ENCODE peak calls at places on chromosomes 11 and 22, in five cellular contexts. One of them, this sample, is unnamed.

GRCh38 chr11:2779981-2780849 is 80.4 kb upstream of the KCNQ1OT1 start:
- DNase-seq in K562: no peak
- DNase-seq in H1: no peak
- DNase-seq in suprapubic skin: peak
- DNase-seq in A549: no peak
- DNase-seq in this sample: peak

GRCh38 chr11:123054301-123055065 is 7.5 kb downstream of the HSPA8 start:
- DNase-seq in H1: no peak
- DNase-seq in A549: peak
- DNase-seq in K562: peak
- DNase-seq in suprapubic skin: no peak
- DNase-seq in this sample: no peak

GRCh38 chr11:126862664-126863247 is 137.8 kb downstream of the KIRREL3 start:
- DNase-seq in suprapubic skin: no peak
- DNase-seq in K562: no peak
- DNase-seq in A549: no peak
- DNase-seq in H1: peak
- DNase-seq in this sample: no peak

GRCh38 chr11:68066742-68067141 is 27.9 kb downstream of the TCIRG1 start:
- DNase-seq in H1: no peak
- DNase-seq in suprapubic skin: no peak
- DNase-seq in A549: no peak
- DNase-seq in K562: no peak
- DNase-seq in this sample: no peak

GRCh38 chr11:36326524-36327419 is 30.7 kb downstream of the PRR5L start:
- DNase-seq in suprapubic skin: no peak
- DNase-seq in H1: no peak
- DNase-seq in K562: no peak
- DNase-seq in A549: no peak
- DNase-seq in this sample: peak

GRCh38 chr11:110044226-110044968 is 48.8 kb upstream of the ZC3H12C start:
- DNase-seq in A549: no peak
- DNase-seq in K562: no peak
- DNase-seq in H1: no peak
- DNase-seq in suprapubic skin: no peak
- DNase-seq in this sample: peak

GRCh38 chr22:23216331-23217170 is 36.2 kb downstream of the BCR start:
- DNase-seq in H1: no peak
- DNase-seq in A549: no peak
- DNase-seq in K562: peak
- DNase-seq in suprapubic skin: no peak
- DNase-seq in this sample: no peak

GRCh38 chr11:134352111-134352510 is 20.3 kb downstream of the GLB1L2 start:
- DNase-seq in H1: no peak
- DNase-seq in K562: no peak
- DNase-seq in A549: no peak
- DNase-seq in suprapubic skin: no peak
- DNase-seq in this sample: no peak

GRCh38 chr11:96424693-96425092 is 34.9 kb downstream of the JRKL start:
- DNase-seq in A549: no peak
- DNase-seq in K562: no peak
- DNase-seq in suprapubic skin: no peak
- DNase-seq in H1: no peak
- DNase-seq in this sample: no peak

GRCh38 chr11:62713343-62713742 is 5.9 kb downstream of the GNG3 start:
- DNase-seq in suprapubic skin: no peak
- DNase-seq in A549: peak
- DNase-seq in H1: no peak
- DNase-seq in K562: peak
- DNase-seq in this sample: no peak

GRCh38 chr22:47020157-47020556 is 257.7 kb downstream of the TBC1D22A start:
- DNase-seq in K562: no peak
- DNase-seq in A549: no peak
- DNase-seq in suprapubic skin: no peak
- DNase-seq in H1: no peak
- DNase-seq in this sample: no peak

GRCh38 chr11:9438611-9439010 is 22.2 kb upstream of the ZNF143 start:
- DNase-seq in A549: no peak
- DNase-seq in suprapubic skin: no peak
- DNase-seq in K562: no peak
- DNase-seq in H1: no peak
- DNase-seq in this sample: no peak

GRCh38 chr11:115496892-115497291 is 7.3 kb downstream of the CADM1 start:
- DNase-seq in suprapubic skin: no peak
- DNase-seq in H1: no peak
- DNase-seq in K562: no peak
- DNase-seq in A549: no peak
- DNase-seq in this sample: no peak
- TF ChIP-seq CTCF in suprapubic skin: no peak
- TF ChIP-seq CTCF in H1: no peak
- TF ChIP-seq CTCF in K562: no peak
- TF ChIP-seq CTCF in A549: no peak
- TF ChIP-seq CTCF in this sample: no peak

DNA sequence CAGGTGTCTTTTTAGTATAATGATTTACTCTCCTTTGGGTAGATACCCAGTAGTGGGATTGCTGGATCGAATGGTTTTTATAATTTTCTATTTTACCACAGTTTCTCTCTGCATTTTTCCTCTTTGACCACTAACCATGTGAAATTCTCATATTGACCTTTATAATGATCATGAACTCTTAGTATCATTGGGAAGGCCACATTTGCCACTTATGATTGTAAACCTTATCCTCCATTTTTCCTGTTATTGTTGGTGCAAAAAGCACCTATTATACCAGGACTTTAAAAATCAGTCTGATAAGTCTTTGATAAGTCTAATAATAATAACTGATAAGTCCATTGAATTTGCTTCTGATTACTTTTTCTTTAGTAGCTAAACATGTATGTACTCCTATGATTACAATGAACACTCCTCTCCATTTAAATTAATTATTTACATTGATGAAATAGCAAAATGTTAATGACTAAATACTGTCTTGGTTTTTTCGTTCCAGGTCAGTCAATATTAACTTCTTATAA is 9.6 kb downstream of the NEAT1 start:
- DNase-seq in K562: no peak
- DNase-seq in A549: no peak
- DNase-seq in H1: no peak
- DNase-seq in suprapubic skin: no peak
- DNase-seq in this sample: no peak
- H3K4me3 ChIP-seq in K562: no peak
- H3K4me3 ChIP-seq in A549: no peak
- H3K4me3 ChIP-seq in H1: no peak
- H3K4me3 ChIP-seq in suprapubic skin: peak
- H3K4me3 ChIP-seq in this sample: peak

DNA sequence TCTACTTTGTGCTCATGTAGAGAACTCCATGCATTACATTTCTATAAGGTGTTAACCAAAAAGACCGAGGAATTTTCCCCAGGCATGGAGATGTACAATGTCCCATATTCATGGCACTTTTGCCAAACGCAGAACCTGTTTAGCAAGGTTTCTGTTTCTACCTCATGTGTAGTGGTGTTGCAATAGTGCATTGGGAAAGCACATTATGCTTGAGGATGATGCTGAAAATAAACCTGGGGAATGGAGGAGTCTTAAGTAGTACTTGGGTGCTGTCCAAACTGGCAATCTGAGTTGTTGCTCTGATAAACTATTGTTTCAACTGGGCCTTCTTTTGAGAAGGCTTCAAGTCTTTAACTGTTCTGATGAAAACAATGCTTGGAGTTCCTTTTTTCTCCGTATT is 11.5 kb upstream of the MUC15 start:
- DNase-seq in A549: peak
- DNase-seq in suprapubic skin: no peak
- DNase-seq in K562: no peak
- DNase-seq in H1: no peak
- DNase-seq in this sample: no peak
- TF ChIP-seq EP300 in A549: no peak
- TF ChIP-seq EP300 in suprapubic skin: no peak
- TF ChIP-seq EP300 in K562: no peak
- TF ChIP-seq EP300 in H1: no peak
- TF ChIP-seq EP300 in this sample: no peak

DNA sequence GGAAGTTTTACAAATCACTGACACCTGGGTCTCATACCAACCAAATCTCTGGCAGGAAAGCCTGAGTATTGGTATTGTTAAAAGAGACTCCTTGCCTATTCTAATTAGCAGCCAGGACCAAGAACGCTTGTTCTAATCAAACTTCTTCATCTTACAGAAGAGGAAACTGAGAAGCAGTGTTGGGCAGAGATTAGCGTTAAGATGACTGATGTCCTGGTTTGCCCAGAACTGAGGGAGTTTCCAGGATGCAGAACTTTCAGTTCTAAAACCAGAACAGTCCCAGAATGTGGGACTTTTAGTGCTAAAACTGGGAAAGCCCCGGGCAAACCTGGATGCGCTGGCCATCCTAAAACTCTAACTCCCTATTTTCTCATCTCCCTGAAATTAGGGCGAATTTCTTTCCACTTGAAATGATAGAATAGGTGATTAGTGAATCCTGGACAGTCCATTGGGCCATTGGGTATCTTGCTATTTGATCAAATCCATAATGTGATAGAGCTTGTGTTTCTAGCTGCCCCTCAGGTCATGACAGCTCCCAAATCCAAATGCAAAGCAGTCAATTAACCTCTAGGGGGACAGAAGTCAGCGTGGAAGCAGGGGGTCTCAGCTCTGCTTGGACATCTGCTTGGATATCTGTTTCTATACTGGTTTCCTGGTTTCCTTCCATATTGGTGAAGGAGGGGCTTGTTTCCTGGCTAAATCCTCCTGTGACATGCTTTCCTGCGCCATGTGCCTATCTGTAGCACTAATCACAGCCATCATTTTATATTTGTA is 16.0 kb upstream of the TMPRSS13 start:
- DNase-seq in K562: no peak
- DNase-seq in H1: no peak
- DNase-seq in A549: no peak
- DNase-seq in suprapubic skin: no peak
- DNase-seq in this sample: no peak
- TF ChIP-seq CTCF in K562: peak
- TF ChIP-seq CTCF in H1: peak
- TF ChIP-seq CTCF in A549: no peak
- TF ChIP-seq CTCF in suprapubic skin: no peak
- TF ChIP-seq CTCF in this sample: no peak

GRCh38 chr11:65780770-65781151 is at the start of gene AP5B1:
- DNase-seq in suprapubic skin: peak
- DNase-seq in A549: peak
- DNase-seq in H1: no peak
- DNase-seq in K562: peak
- DNase-seq in this sample: no peak

GRCh38 chr11:65778901-65779668 is 1.7 kb downstream of the AP5B1 start:
- DNase-seq in suprapubic skin: peak
- DNase-seq in A549: no peak
- DNase-seq in K562: no peak
- DNase-seq in H1: no peak
- DNase-seq in this sample: peak

GRCh38 chr11:65779919-65780769 is 632 bp downstream of the AP5B1 start:
- DNase-seq in suprapubic skin: peak
- DNase-seq in A549: peak
- DNase-seq in K562: peak
- DNase-seq in H1: peak
- DNase-seq in this sample: peak

GRCh38 chr11:65778431-65778900 is 2.3 kb downstream of the AP5B1 start:
- DNase-seq in suprapubic skin: peak
- DNase-seq in H1: no peak
- DNase-seq in A549: no peak
- DNase-seq in K562: no peak
- DNase-seq in this sample: peak

DNA sequence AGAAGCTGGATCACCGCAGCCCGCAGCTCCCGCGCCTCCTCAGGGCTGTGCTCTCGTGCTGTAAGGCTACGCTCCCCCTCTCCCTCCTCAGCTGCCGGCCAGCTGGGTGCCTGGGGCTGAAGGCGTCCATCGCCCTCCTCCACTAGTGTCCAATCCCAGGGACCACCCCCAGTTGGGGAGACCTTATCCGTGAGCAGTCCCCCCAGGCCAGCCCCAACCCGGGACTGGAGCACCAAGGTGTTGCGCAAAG is 1.2 kb downstream of the AP5B1 start:
- DNase-seq in K562: no peak
- DNase-seq in H1: no peak
- DNase-seq in A549: no peak
- DNase-seq in suprapubic skin: no peak
- DNase-seq in this sample: no peak
- H3K4me3 ChIP-seq in K562: peak
- H3K4me3 ChIP-seq in H1: no peak
- H3K4me3 ChIP-seq in A549: peak
- H3K4me3 ChIP-seq in suprapubic skin: peak
- H3K4me3 ChIP-seq in this sample: peak

GRCh38 chr22:50454556-50455075 is 20.2 kb downstream of the SBF1 start:
- DNase-seq in A549: no peak
- DNase-seq in H1: no peak
- DNase-seq in K562: no peak
- DNase-seq in suprapubic skin: no peak
- DNase-seq in this sample: no peak
- TF ChIP-seq EP300 in A549: no peak
- TF ChIP-seq EP300 in H1: no peak
- TF ChIP-seq EP300 in K562: no peak
- TF ChIP-seq EP300 in suprapubic skin: no peak
- TF ChIP-seq EP300 in this sample: no peak

GRCh38 chr11:61280883-61281580 is 14.1 kb downstream of the VWCE start:
- DNase-seq in H1: no peak
- DNase-seq in K562: peak
- DNase-seq in A549: no peak
- DNase-seq in suprapubic skin: no peak
- DNase-seq in this sample: no peak
- TF ChIP-seq CTCF in H1: no peak
- TF ChIP-seq CTCF in K562: no peak
- TF ChIP-seq CTCF in A549: no peak
- TF ChIP-seq CTCF in suprapubic skin: no peak
- TF ChIP-seq CTCF in this sample: no peak

GRCh38 chr11:73983764-73984543 is 1.3 kb upstream of the UCP2 start:
- DNase-seq in K562: no peak
- DNase-seq in suprapubic skin: peak
- DNase-seq in A549: no peak
- DNase-seq in H1: no peak
- DNase-seq in this sample: no peak
- H3K4me3 ChIP-seq in K562: peak
- H3K4me3 ChIP-seq in suprapubic skin: peak
- H3K4me3 ChIP-seq in A549: peak
- H3K4me3 ChIP-seq in H1: no peak
- H3K4me3 ChIP-seq in this sample: peak

DNA sequence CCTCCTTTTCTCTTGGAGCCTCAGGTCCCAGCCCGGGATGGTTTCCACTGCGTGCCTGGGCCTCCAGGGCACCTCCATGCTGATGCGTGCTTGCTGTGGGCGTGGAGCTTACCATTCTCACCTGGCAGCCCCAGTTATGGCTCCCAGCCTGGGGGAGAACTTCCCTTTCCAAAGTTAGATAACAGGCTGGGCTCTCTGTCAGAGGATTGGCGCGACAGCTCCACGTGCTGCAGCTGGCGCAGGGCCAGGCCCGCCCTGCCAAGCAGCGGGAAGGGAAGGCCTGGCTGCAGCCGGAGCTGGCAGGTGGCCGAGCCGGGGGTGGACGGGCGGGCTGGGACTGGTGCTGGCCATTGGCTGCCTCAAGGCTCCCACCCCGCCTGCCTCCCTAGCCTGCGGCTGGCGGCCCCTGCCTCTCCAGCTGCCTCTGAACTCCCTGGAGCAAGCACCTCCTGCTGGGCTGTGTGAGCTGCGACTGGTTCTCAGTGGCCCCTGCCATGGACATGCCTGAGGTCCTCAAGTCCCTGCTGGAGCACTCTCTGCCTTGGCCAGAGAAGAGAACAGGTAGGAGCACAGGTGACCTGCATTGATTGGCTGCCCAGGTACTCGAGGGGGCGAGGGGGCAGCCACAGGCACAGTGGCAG is 14.6 kb upstream of the TEF start:
- DNase-seq in suprapubic skin: peak
- DNase-seq in H1: no peak
- DNase-seq in K562: peak
- DNase-seq in A549: peak
- DNase-seq in this sample: peak
- TF ChIP-seq EP300 in suprapubic skin: no peak
- TF ChIP-seq EP300 in H1: no peak
- TF ChIP-seq EP300 in K562: no peak
- TF ChIP-seq EP300 in A549: no peak
- TF ChIP-seq EP300 in this sample: no peak

This sample was measured in esophagus muscularis mucosa.